ENCODE peak calls at places on chromosomes 7 and 10, in five cellular contexts. U is HCEC 1CT, V is GM06990, G is AG10803, O is substantia nigra. M is an unnamed sample.
A peak's percentile ranks its signal among the peaks of the same experiment; 100 is the strongest.

GRCh38 chr7:66330961-66331360 is 125.8 kb downstream of the TPST1 start:
- DNase-seq in U (peak; percentile 20), V (no peak), G (peak; percentile 69), O (no peak), M (no peak)

GRCh38 chr7:28448708-28449107 is 36.4 kb downstream of the CREB5 start:
- DNase-seq in U (no peak), V (no peak), G (no peak), O (no peak), M (no peak)

GRCh38 chr7:155763721-155764431 is 48.4 kb downstream of the SHH start:
- DNase-seq in U (no peak), V (peak; percentile 67), G (peak; percentile 21), O (no peak), M (no peak)

GRCh38 chr7:116576350-116577319 is 51.8 kb downstream of the CAV1 start:
- DNase-seq in U (peak; percentile 98), V (no peak), G (peak; percentile 94), O (no peak), M (no peak)

GRCh38 chr7:268991-269390 is 21.0 kb upstream of the FOXL3 start:
- DNase-seq in U (no peak), V (no peak), G (no peak), O (no peak), M (no peak)

GRCh38 chr7:17941171-17941490 is 837 bp upstream of the SNX13 start:
- DNase-seq in U (no peak), V (no peak), G (no peak), O (no peak), M (peak; percentile 38)

GRCh38 chr7:105723582-105723981 is 142.3 kb upstream of the EFCAB10 start:
- DNase-seq in U (no peak), V (no peak), G (no peak), O (peak; percentile 19), M (peak; percentile 51)

GRCh38 chr7:47380325-47381131 is 201.4 kb downstream of the TNS3 start:
- DNase-seq in U (no peak), V (no peak), G (no peak), O (no peak), M (peak; percentile 56)

GRCh38 chr10:115914475-115914874 is 358.5 kb downstream of the GFRA1 start:
- DNase-seq in U (no peak), V (no peak), G (no peak), O (no peak), M (no peak)

GRCh38 chr7:157047148-157047547 is 36.7 kb upstream of the MNX1 start:
- DNase-seq in U (no peak), V (no peak), G (no peak), O (no peak), M (no peak)

GRCh38 chr7:20299145-20299544 is 31.6 kb upstream of the ITGB8 start:
- DNase-seq in U (no peak), V (no peak), G (peak; percentile 74), O (no peak), M (no peak)

GRCh38 chr10:23994459-23995046 is 214.4 kb upstream of the KIAA1217 start:
- DNase-seq in U (peak; percentile 2), V (peak; percentile 24), G (peak; percentile 48), O (no peak), M (peak; percentile 79)

GRCh38 chr7:131235489-131236317 is 92.0 kb upstream of the MKLN1 start:
- DNase-seq in U (peak; percentile 97), V (no peak), G (peak; percentile 97), O (no peak), M (no peak)

GRCh38 chr7:51288896-51289607 is 27.6 kb downstream of the COBL start:
- DNase-seq in U (no peak), V (no peak), G (no peak), O (no peak), M (peak; percentile 44)

GRCh38 chr10:77866598-77866997 is 60.0 kb downstream of the DLG5 start:
- DNase-seq in U (no peak), V (no peak), G (no peak), O (no peak), M (no peak)

GRCh38 chr7:135773451-135773850 is 24.8 kb upstream of the FAM180A start:
- DNase-seq in U (no peak), V (no peak), G (no peak), O (no peak), M (no peak)

GRCh38 chr7:27921081-27921836 is 181.3 kb downstream of the TAX1BP1 start:
- DNase-seq in U (peak; percentile 70), V (peak; percentile 11), G (peak; percentile 88), O (no peak), M (peak; percentile 79)

GRCh38 chr7:17234398-17235021 is 63.9 kb upstream of the AHR start:
- DNase-seq in U (peak; percentile 95), V (peak; percentile 62), G (peak; percentile 95), O (no peak), M (peak; percentile 2)

GRCh38 chr10:89773081-89773480 is 71.7 kb downstream of the KIF20B start:
- DNase-seq in U (peak; percentile 38), V (no peak), G (no peak), O (no peak), M (no peak)

GRCh38 chr10:118116555-118117311 is 70.0 kb upstream of the RAB11FIP2 start:
- DNase-seq in U (no peak), V (no peak), G (no peak), O (no peak), M (no peak)

GRCh38 chr10:70502406-70502805 is 23.8 kb downstream of the PALD1 start:
- DNase-seq in U (no peak), V (no peak), G (no peak), O (no peak), M (no peak)

GRCh38 chr10:101840102-101840684 is 3.4 kb downstream of the KCNIP2 start:
- DNase-seq in U (peak; percentile 52), V (no peak), G (peak; percentile 20), O (no peak), M (peak; percentile 84)

GRCh38 chr10:74013004-74013403 is 15.1 kb downstream of the VCL start:
- DNase-seq in U (no peak), V (no peak), G (peak; percentile 50), O (no peak), M (no peak)

GRCh38 chr10:92822060-92822634 is 26.2 kb upstream of the EXOC6 start:
- DNase-seq in U (peak; percentile 90), V (no peak), G (peak; percentile 37), O (no peak), M (no peak)

GRCh38 chr10:6322805-6323204 is 120.1 kb downstream of the PFKFB3 start:
- DNase-seq in U (no peak), V (no peak), G (no peak), O (no peak), M (no peak)

GRCh38 chr7:5694221-5694754 is 87.2 kb downstream of the RNF216 start:
- DNase-seq in U (peak; percentile 96), V (no peak), G (peak; percentile 96), O (no peak), M (no peak)

GRCh38 chr7:78095549-78095948 is 297.0 kb downstream of the PHTF2 start:
- DNase-seq in U (peak; percentile 32), V (no peak), G (peak; percentile 46), O (no peak), M (no peak)

GRCh38 chr10:71788954-71789353 is 15.6 kb upstream of the VSIR start:
- DNase-seq in U (no peak), V (no peak), G (no peak), O (no peak), M (no peak)

GRCh38 chr7:41700044-41700471 is 2.8 kb downstream of the INHBA start:
- DNase-seq in U (no peak), V (no peak), G (no peak), O (no peak), M (peak; percentile 18)

GRCh38 chr10:111113961-111114830 is 37.4 kb downstream of the ADRA2A start:
- DNase-seq in U (no peak), V (no peak), G (peak; percentile 54), O (no peak), M (no peak)

GRCh38 chr7:73329861-73330581 is 2.1 kb downstream of the FKBP6 start:
- DNase-seq in U (peak; percentile 8), V (no peak), G (peak; percentile 17), O (no peak), M (no peak)

GRCh38 chr7:159092701-159093121 is 52.0 kb downstream of the VIPR2 start:
- DNase-seq in U (no peak), V (no peak), G (no peak), O (no peak), M (no peak)

GRCh38 chr7:103573479-103574058 is 127.6 kb upstream of the SLC26A5 start:
- DNase-seq in U (peak; percentile 22), V (peak; percentile 6), G (peak; percentile 41), O (no peak), M (peak; percentile 56)

GRCh38 chr10:52895066-52895465 is 122.5 kb upstream of the MBL2 start:
- DNase-seq in U (no peak), V (no peak), G (no peak), O (no peak), M (no peak)

GRCh38 chr7:156765901-156766656 is 125.5 kb downstream of the RNF32 start:
- DNase-seq in U (no peak), V (no peak), G (no peak), O (no peak), M (no peak)

GRCh38 chr10:131921191-131921590 is 20.4 kb downstream of the PPP2R2D start:
- DNase-seq in U (no peak), V (peak; percentile 30), G (no peak), O (no peak), M (peak; percentile 69)

M was measured in GM23338.